ENCODE peak calls at places on chromosomes 12 and 14, in eight cellular contexts. One of them, this sample, is unnamed.

GRCh38 chr12:64522316-64522715 is 70.4 kb downstream of the TBK1 start:
- DNase-seq in suprapubic skin: no peak
- DNase-seq in HL-60: peak
- DNase-seq in sigmoid colon: no peak
- DNase-seq in HCT116: no peak
- DNase-seq in stomach: no peak
- DNase-seq in breast epithelium: no peak
- DNase-seq in spleen: no peak
- DNase-seq in this sample: no peak

GRCh38 chr12:31353730-31354708 is 28.1 kb upstream of the SINHCAF start:
- DNase-seq in suprapubic skin: no peak
- DNase-seq in HL-60: peak
- DNase-seq in sigmoid colon: no peak
- DNase-seq in HCT116: no peak
- DNase-seq in stomach: no peak
- DNase-seq in breast epithelium: no peak
- DNase-seq in spleen: no peak
- DNase-seq in this sample: no peak

GRCh38 chr14:36134026-36134425 is 42.5 kb downstream of the PTCSC3 start:
- DNase-seq in suprapubic skin: no peak
- DNase-seq in HL-60: no peak
- DNase-seq in sigmoid colon: no peak
- DNase-seq in HCT116: no peak
- DNase-seq in stomach: no peak
- DNase-seq in breast epithelium: no peak
- DNase-seq in spleen: no peak
- DNase-seq in this sample: no peak

GRCh38 chr14:54564071-54564798 is 2.7 kb upstream of the SAMD4A start:
- DNase-seq in suprapubic skin: no peak
- DNase-seq in HL-60: no peak
- DNase-seq in sigmoid colon: no peak
- DNase-seq in HCT116: no peak
- DNase-seq in stomach: no peak
- DNase-seq in breast epithelium: no peak
- DNase-seq in spleen: no peak
- DNase-seq in this sample: no peak

GRCh38 chr12:2284321-2284813 is 231.6 kb downstream of the CACNA1C start:
- DNase-seq in suprapubic skin: no peak
- DNase-seq in HL-60: peak
- DNase-seq in sigmoid colon: no peak
- DNase-seq in HCT116: no peak
- DNase-seq in stomach: no peak
- DNase-seq in breast epithelium: no peak
- DNase-seq in spleen: peak
- DNase-seq in this sample: no peak

GRCh38 chr14:92586001-92586947 is 72.7 kb downstream of the RIN3 start:
- DNase-seq in suprapubic skin: no peak
- DNase-seq in HL-60: peak
- DNase-seq in sigmoid colon: peak
- DNase-seq in HCT116: no peak
- DNase-seq in stomach: no peak
- DNase-seq in breast epithelium: no peak
- DNase-seq in spleen: peak
- DNase-seq in this sample: no peak

GRCh38 chr14:50955373-50956043 is 11.2 kb upstream of the PYGL start:
- DNase-seq in suprapubic skin: no peak
- DNase-seq in HL-60: peak
- DNase-seq in sigmoid colon: peak
- DNase-seq in HCT116: peak
- DNase-seq in stomach: no peak
- DNase-seq in breast epithelium: peak
- DNase-seq in spleen: peak
- DNase-seq in this sample: peak

GRCh38 chr14:88198441-88198840 is 124.6 kb downstream of the KCNK10 start:
- DNase-seq in suprapubic skin: no peak
- DNase-seq in HL-60: no peak
- DNase-seq in sigmoid colon: no peak
- DNase-seq in HCT116: no peak
- DNase-seq in stomach: no peak
- DNase-seq in breast epithelium: no peak
- DNase-seq in spleen: no peak
- DNase-seq in this sample: no peak

GRCh38 chr14:65159281-65160062 is 57.2 kb upstream of the MAX start:
- DNase-seq in suprapubic skin: no peak
- DNase-seq in HL-60: no peak
- DNase-seq in sigmoid colon: no peak
- DNase-seq in HCT116: no peak
- DNase-seq in stomach: no peak
- DNase-seq in breast epithelium: no peak
- DNase-seq in spleen: no peak
- DNase-seq in this sample: no peak

GRCh38 chr12:75970310-75970709 is 61.3 kb downstream of the PHLDA1 start:
- DNase-seq in suprapubic skin: no peak
- DNase-seq in HL-60: no peak
- DNase-seq in sigmoid colon: no peak
- DNase-seq in HCT116: no peak
- DNase-seq in stomach: no peak
- DNase-seq in breast epithelium: no peak
- DNase-seq in spleen: no peak
- DNase-seq in this sample: no peak

GRCh38 chr14:74613211-74613914 is 1.3 kb upstream of the LTBP2 start:
- DNase-seq in suprapubic skin: no peak
- DNase-seq in HL-60: no peak
- DNase-seq in sigmoid colon: no peak
- DNase-seq in HCT116: no peak
- DNase-seq in stomach: no peak
- DNase-seq in breast epithelium: no peak
- DNase-seq in spleen: peak
- DNase-seq in this sample: no peak

GRCh38 chr12:53624453-53624852 is 1.7 kb downstream of the ATF7 start:
- DNase-seq in suprapubic skin: no peak
- DNase-seq in HL-60: no peak
- DNase-seq in sigmoid colon: no peak
- DNase-seq in HCT116: no peak
- DNase-seq in stomach: no peak
- DNase-seq in breast epithelium: no peak
- DNase-seq in spleen: no peak
- DNase-seq in this sample: no peak

GRCh38 chr12:26108915-26109314 is 15.9 kb downstream of the BHLHE41 start:
- DNase-seq in suprapubic skin: no peak
- DNase-seq in HL-60: no peak
- DNase-seq in sigmoid colon: no peak
- DNase-seq in HCT116: no peak
- DNase-seq in stomach: no peak
- DNase-seq in breast epithelium: no peak
- DNase-seq in spleen: no peak
- DNase-seq in this sample: no peak

GRCh38 chr14:31943861-31944255 is 133.2 kb upstream of the ARHGAP5 start:
- DNase-seq in suprapubic skin: no peak
- DNase-seq in HL-60: no peak
- DNase-seq in sigmoid colon: no peak
- DNase-seq in HCT116: no peak
- DNase-seq in stomach: no peak
- DNase-seq in breast epithelium: no peak
- DNase-seq in spleen: no peak
- DNase-seq in this sample: no peak

GRCh38 chr12:5003025-5003666 is 40.5 kb upstream of the KCNA5 start:
- DNase-seq in suprapubic skin: no peak
- DNase-seq in HL-60: peak
- DNase-seq in sigmoid colon: peak
- DNase-seq in HCT116: peak
- DNase-seq in stomach: peak
- DNase-seq in breast epithelium: peak
- DNase-seq in spleen: peak
- DNase-seq in this sample: peak

GRCh38 chr12:116804051-116804450 is 65.9 kb downstream of the RNFT2 start:
- DNase-seq in suprapubic skin: no peak
- DNase-seq in HL-60: no peak
- DNase-seq in sigmoid colon: no peak
- DNase-seq in HCT116: no peak
- DNase-seq in stomach: no peak
- DNase-seq in breast epithelium: no peak
- DNase-seq in spleen: no peak
- DNase-seq in this sample: no peak

GRCh38 chr12:132275110-132275531 is 54.3 kb downstream of the GALNT9 start:
- DNase-seq in suprapubic skin: no peak
- DNase-seq in HL-60: no peak
- DNase-seq in sigmoid colon: no peak
- DNase-seq in HCT116: peak
- DNase-seq in stomach: peak
- DNase-seq in breast epithelium: no peak
- DNase-seq in spleen: no peak
- DNase-seq in this sample: no peak
- TF ChIP-seq POLR2AphosphoS5 in suprapubic skin: no peak
- TF ChIP-seq POLR2AphosphoS5 in HL-60: no peak
- TF ChIP-seq POLR2AphosphoS5 in sigmoid colon: no peak
- TF ChIP-seq POLR2AphosphoS5 in HCT116: peak
- TF ChIP-seq POLR2AphosphoS5 in stomach: no peak
- TF ChIP-seq POLR2AphosphoS5 in breast epithelium: no peak
- TF ChIP-seq POLR2AphosphoS5 in spleen: no peak
- TF ChIP-seq POLR2AphosphoS5 in this sample: no peak

GRCh38 chr12:90987101-90987500 is 17.7 kb downstream of the EPYC start:
- DNase-seq in suprapubic skin: no peak
- DNase-seq in HL-60: no peak
- DNase-seq in sigmoid colon: no peak
- DNase-seq in HCT116: no peak
- DNase-seq in stomach: no peak
- DNase-seq in breast epithelium: no peak
- DNase-seq in spleen: no peak
- DNase-seq in this sample: no peak

GRCh38 chr12:90991952-90992465 is 12.8 kb downstream of the EPYC start:
- DNase-seq in suprapubic skin: no peak
- DNase-seq in HL-60: no peak
- DNase-seq in sigmoid colon: no peak
- DNase-seq in HCT116: no peak
- DNase-seq in stomach: no peak
- DNase-seq in breast epithelium: no peak
- DNase-seq in spleen: no peak
- DNase-seq in this sample: no peak

GRCh38 chr12:90984114-90984513 is 20.7 kb downstream of the EPYC start:
- DNase-seq in suprapubic skin: no peak
- DNase-seq in HL-60: no peak
- DNase-seq in sigmoid colon: no peak
- DNase-seq in HCT116: no peak
- DNase-seq in stomach: no peak
- DNase-seq in breast epithelium: no peak
- DNase-seq in spleen: no peak
- DNase-seq in this sample: no peak

GRCh38 chr12:90989617-90990232 is 15.0 kb downstream of the EPYC start:
- DNase-seq in suprapubic skin: no peak
- DNase-seq in HL-60: no peak
- DNase-seq in sigmoid colon: no peak
- DNase-seq in HCT116: no peak
- DNase-seq in stomach: no peak
- DNase-seq in breast epithelium: no peak
- DNase-seq in spleen: no peak
- DNase-seq in this sample: no peak

DNA sequence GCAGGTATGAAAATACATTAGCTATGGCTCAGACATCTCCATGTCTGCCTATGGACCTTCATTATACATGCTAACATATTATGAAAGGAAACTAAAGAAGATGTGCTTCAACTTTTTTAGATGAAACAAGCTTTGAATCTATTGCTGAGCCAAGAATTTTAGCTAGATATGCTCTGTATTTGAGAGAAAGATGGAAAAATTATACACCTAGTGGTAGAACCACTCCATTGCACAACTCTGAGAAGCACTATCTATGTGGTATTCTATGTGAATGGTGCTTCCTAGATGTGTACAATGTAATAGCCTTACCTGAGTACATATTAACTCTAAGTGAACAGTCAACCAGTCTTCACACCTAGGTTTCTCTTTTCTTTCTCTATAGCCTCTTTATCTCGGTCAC is 17.3 kb downstream of the EPYC start:
- DNase-seq in suprapubic skin: no peak
- DNase-seq in HL-60: no peak
- DNase-seq in sigmoid colon: no peak
- DNase-seq in HCT116: no peak
- DNase-seq in stomach: no peak
- DNase-seq in breast epithelium: no peak
- DNase-seq in spleen: no peak
- DNase-seq in this sample: no peak
- TF ChIP-seq CTCF in suprapubic skin: no peak
- TF ChIP-seq CTCF in HL-60: no peak
- TF ChIP-seq CTCF in sigmoid colon: no peak
- TF ChIP-seq CTCF in HCT116: peak
- TF ChIP-seq CTCF in stomach: no peak
- TF ChIP-seq CTCF in breast epithelium: no peak
- TF ChIP-seq CTCF in spleen: no peak
- TF ChIP-seq CTCF in this sample: no peak

DNA sequence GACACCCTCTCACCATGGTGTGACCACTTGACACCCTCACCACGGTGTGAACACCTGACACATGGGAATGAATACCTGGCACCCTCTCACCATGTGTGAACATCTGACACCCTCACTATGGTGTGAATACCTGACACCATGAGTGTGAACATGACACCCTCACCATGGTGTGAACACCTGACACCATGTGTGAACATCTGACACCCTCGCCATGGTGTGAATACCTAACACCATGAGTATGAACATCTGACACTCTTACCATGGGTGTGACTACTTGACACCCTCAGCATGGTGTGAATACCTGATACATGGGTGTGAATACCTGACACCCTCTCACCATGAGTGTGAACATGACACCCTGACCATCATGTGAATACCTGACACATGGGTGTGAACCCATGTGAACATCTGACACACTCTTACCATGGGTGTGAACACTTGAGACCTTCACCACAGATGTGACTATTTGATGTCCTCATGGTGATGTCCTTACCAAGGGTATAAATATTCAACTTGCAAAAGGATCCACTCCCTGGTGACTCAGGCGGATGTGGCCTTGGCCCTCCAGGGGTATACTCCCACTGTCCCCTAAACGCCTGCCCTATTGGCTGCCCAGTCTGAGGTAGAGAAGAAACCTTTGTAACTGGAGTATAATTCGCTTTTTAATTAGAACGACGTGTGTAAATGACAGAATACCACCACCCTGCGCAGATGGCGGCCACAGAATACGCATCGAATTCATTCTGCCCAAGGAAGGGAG is 29.1 kb downstream of the RFLNA start:
- DNase-seq in suprapubic skin: no peak
- DNase-seq in HL-60: no peak
- DNase-seq in sigmoid colon: no peak
- DNase-seq in HCT116: no peak
- DNase-seq in stomach: no peak
- DNase-seq in breast epithelium: no peak
- DNase-seq in spleen: no peak
- DNase-seq in this sample: no peak
- TF ChIP-seq POLR2AphosphoS5 in suprapubic skin: no peak
- TF ChIP-seq POLR2AphosphoS5 in HL-60: peak
- TF ChIP-seq POLR2AphosphoS5 in sigmoid colon: peak
- TF ChIP-seq POLR2AphosphoS5 in HCT116: no peak
- TF ChIP-seq POLR2AphosphoS5 in stomach: no peak
- TF ChIP-seq POLR2AphosphoS5 in breast epithelium: no peak
- TF ChIP-seq POLR2AphosphoS5 in spleen: peak
- TF ChIP-seq POLR2AphosphoS5 in this sample: no peak

DNA sequence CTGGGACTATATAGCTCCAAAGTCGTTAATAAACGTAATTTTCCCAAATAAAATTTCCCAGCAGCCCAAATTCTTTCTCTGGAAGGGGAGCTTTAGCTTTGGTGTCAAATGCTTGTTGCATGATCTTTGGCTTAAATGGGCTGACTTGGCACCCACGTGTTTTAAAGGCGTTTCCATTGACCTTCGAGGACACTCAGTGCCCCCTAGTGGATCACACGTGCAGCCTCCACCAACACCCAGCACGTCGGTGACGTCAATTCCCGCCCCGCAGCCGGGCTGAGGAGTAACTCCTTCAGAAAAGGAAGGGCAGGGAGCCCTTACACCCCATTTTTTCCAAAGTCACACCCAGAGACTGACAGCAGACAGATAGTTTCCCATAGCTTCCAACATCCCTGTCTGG is 707.8 kb downstream of the AACS start:
- DNase-seq in suprapubic skin: no peak
- DNase-seq in HL-60: peak
- DNase-seq in sigmoid colon: peak
- DNase-seq in HCT116: peak
- DNase-seq in stomach: no peak
- DNase-seq in breast epithelium: no peak
- DNase-seq in spleen: no peak
- DNase-seq in this sample: no peak
- TF ChIP-seq CTCF in suprapubic skin: no peak
- TF ChIP-seq CTCF in HL-60: peak
- TF ChIP-seq CTCF in sigmoid colon: no peak
- TF ChIP-seq CTCF in HCT116: peak
- TF ChIP-seq CTCF in stomach: no peak
- TF ChIP-seq CTCF in breast epithelium: no peak
- TF ChIP-seq CTCF in spleen: no peak
- TF ChIP-seq CTCF in this sample: peak

This sample was measured in Panc1.